ENCODE peak calls at places on chromosomes 6 and 20, in six cellular contexts. One of them, this sample, is unnamed.

GRCh38 chr20:41172296-41173140 is 35.2 kb downstream of the PLCG1 start:
- DNase-seq in HCT116: no peak
- DNase-seq in GM12878: no peak
- DNase-seq in HepG2: no peak
- DNase-seq in H1: no peak
- DNase-seq in NT2/D1: no peak
- DNase-seq in this sample: no peak

GRCh38 chr6:156820089-156820798 is 43.1 kb downstream of the ARID1B start:
- DNase-seq in HCT116: no peak
- DNase-seq in GM12878: no peak
- DNase-seq in HepG2: no peak
- DNase-seq in H1: no peak
- DNase-seq in NT2/D1: peak
- DNase-seq in this sample: no peak

GRCh38 chr20:18727032-18727508 is 86.5 kb upstream of the SCP2D1 start:
- DNase-seq in HCT116: no peak
- DNase-seq in GM12878: no peak
- DNase-seq in HepG2: no peak
- DNase-seq in H1: no peak
- DNase-seq in NT2/D1: no peak
- DNase-seq in this sample: no peak

GRCh38 chr6:162237331-162237730 is 490.2 kb downstream of the PRKN start:
- DNase-seq in HCT116: no peak
- DNase-seq in GM12878: no peak
- DNase-seq in HepG2: no peak
- DNase-seq in H1: no peak
- DNase-seq in NT2/D1: no peak
- DNase-seq in this sample: no peak

GRCh38 chr6:36358235-36358915 is 21.7 kb upstream of the BNIP5 start:
- DNase-seq in HCT116: no peak
- DNase-seq in GM12878: peak
- DNase-seq in HepG2: peak
- DNase-seq in H1: no peak
- DNase-seq in NT2/D1: no peak
- DNase-seq in this sample: no peak

GRCh38 chr6:167962717-167963116 is 34.8 kb upstream of the KIF25 start:
- DNase-seq in HCT116: no peak
- DNase-seq in GM12878: no peak
- DNase-seq in HepG2: no peak
- DNase-seq in H1: no peak
- DNase-seq in NT2/D1: no peak
- DNase-seq in this sample: no peak

GRCh38 chr20:8130840-8131526 is 1.1 kb upstream of the PLCB1 start:
- DNase-seq in HCT116: no peak
- DNase-seq in GM12878: no peak
- DNase-seq in HepG2: no peak
- DNase-seq in H1: no peak
- DNase-seq in NT2/D1: no peak
- DNase-seq in this sample: no peak

GRCh38 chr20:44745560-44746366 is at the start of gene KCNK15:
- DNase-seq in HCT116: no peak
- DNase-seq in GM12878: no peak
- DNase-seq in HepG2: no peak
- DNase-seq in H1: no peak
- DNase-seq in NT2/D1: no peak
- DNase-seq in this sample: peak

GRCh38 chr6:11392778-11393507 is 144.6 kb upstream of the TMEM170B start:
- DNase-seq in HCT116: no peak
- DNase-seq in GM12878: no peak
- DNase-seq in HepG2: peak
- DNase-seq in H1: no peak
- DNase-seq in NT2/D1: no peak
- DNase-seq in this sample: no peak

GRCh38 chr6:139970591-139970991 is 596.1 kb upstream of the CITED2 start:
- DNase-seq in HCT116: no peak
- DNase-seq in GM12878: no peak
- DNase-seq in HepG2: no peak
- DNase-seq in H1: no peak
- DNase-seq in NT2/D1: no peak
- DNase-seq in this sample: no peak

GRCh38 chr20:6819599-6819998 is 52.1 kb downstream of the BMP2 start:
- DNase-seq in HCT116: no peak
- DNase-seq in GM12878: no peak
- DNase-seq in HepG2: peak
- DNase-seq in H1: no peak
- DNase-seq in NT2/D1: no peak
- DNase-seq in this sample: no peak

GRCh38 chr20:31930758-31931157 is 21.1 kb downstream of the PDRG1 start:
- DNase-seq in HCT116: no peak
- DNase-seq in GM12878: no peak
- DNase-seq in HepG2: no peak
- DNase-seq in H1: no peak
- DNase-seq in NT2/D1: no peak
- DNase-seq in this sample: no peak

GRCh38 chr6:145063091-145063490 is 672.2 kb downstream of the EPM2A start:
- DNase-seq in HCT116: no peak
- DNase-seq in GM12878: no peak
- DNase-seq in HepG2: no peak
- DNase-seq in H1: no peak
- DNase-seq in NT2/D1: no peak
- DNase-seq in this sample: no peak

GRCh38 chr6:36054965-36055364 is 27.4 kb downstream of the MAPK14 start:
- DNase-seq in HCT116: no peak
- DNase-seq in GM12878: no peak
- DNase-seq in HepG2: no peak
- DNase-seq in H1: no peak
- DNase-seq in NT2/D1: no peak
- DNase-seq in this sample: no peak

GRCh38 chr6:128168244-128168643 is 267.4 kb upstream of the THEMIS start:
- DNase-seq in HCT116: no peak
- DNase-seq in GM12878: no peak
- DNase-seq in HepG2: peak
- DNase-seq in H1: no peak
- DNase-seq in NT2/D1: no peak
- DNase-seq in this sample: no peak

GRCh38 chr6:108697646-108698161 is 137.0 kb downstream of the FOXO3 start:
- DNase-seq in HCT116: no peak
- DNase-seq in GM12878: no peak
- DNase-seq in HepG2: no peak
- DNase-seq in H1: no peak
- DNase-seq in NT2/D1: no peak
- DNase-seq in this sample: no peak

GRCh38 chr20:53208110-53208908 is 236.2 kb downstream of the TSHZ2 start:
- DNase-seq in HCT116: no peak
- DNase-seq in GM12878: no peak
- DNase-seq in HepG2: no peak
- DNase-seq in H1: no peak
- DNase-seq in NT2/D1: peak
- DNase-seq in this sample: peak

GRCh38 chr6:150068786-150069648 is at the start of gene ULBP3:
- DNase-seq in HCT116: peak
- DNase-seq in GM12878: no peak
- DNase-seq in HepG2: peak
- DNase-seq in H1: peak
- DNase-seq in NT2/D1: peak
- DNase-seq in this sample: peak

GRCh38 chr6:10518461-10519216 is 2.5 kb upstream of the GCNT2 start:
- DNase-seq in HCT116: no peak
- DNase-seq in GM12878: no peak
- DNase-seq in HepG2: peak
- DNase-seq in H1: no peak
- DNase-seq in NT2/D1: no peak
- DNase-seq in this sample: peak

GRCh38 chr6:166955865-166956443 is 396 bp downstream of the RNASET2 start:
- DNase-seq in HCT116: no peak
- DNase-seq in GM12878: no peak
- DNase-seq in HepG2: no peak
- DNase-seq in H1: no peak
- DNase-seq in NT2/D1: peak
- DNase-seq in this sample: no peak

GRCh38 chr6:73955800-73956199 is 259.8 kb downstream of the CD109 start:
- DNase-seq in HCT116: no peak
- DNase-seq in GM12878: no peak
- DNase-seq in HepG2: no peak
- DNase-seq in H1: no peak
- DNase-seq in NT2/D1: no peak
- DNase-seq in this sample: no peak

GRCh38 chr6:112936476-112936875 is 589.3 kb downstream of the RFPL4B start:
- DNase-seq in HCT116: no peak
- DNase-seq in GM12878: no peak
- DNase-seq in HepG2: no peak
- DNase-seq in H1: no peak
- DNase-seq in NT2/D1: no peak
- DNase-seq in this sample: no peak

GRCh38 chr6:108755257-108756240 is 92.7 kb upstream of the ARMC2 start:
- DNase-seq in HCT116: no peak
- DNase-seq in GM12878: no peak
- DNase-seq in HepG2: no peak
- DNase-seq in H1: no peak
- DNase-seq in NT2/D1: no peak
- DNase-seq in this sample: no peak

GRCh38 chr6:4404410-4404809 is 269.0 kb upstream of the ECI2 start:
- DNase-seq in HCT116: no peak
- DNase-seq in GM12878: no peak
- DNase-seq in HepG2: no peak
- DNase-seq in H1: no peak
- DNase-seq in NT2/D1: no peak
- DNase-seq in this sample: no peak

GRCh38 chr6:22102671-22103070 is 194.2 kb downstream of the PRL start:
- DNase-seq in HCT116: no peak
- DNase-seq in GM12878: peak
- DNase-seq in HepG2: no peak
- DNase-seq in H1: no peak
- DNase-seq in NT2/D1: no peak
- DNase-seq in this sample: no peak

GRCh38 chr6:119351005-119351394 is 1.4 kb upstream of the MAN1A1 start:
- DNase-seq in HCT116: peak
- DNase-seq in GM12878: no peak
- DNase-seq in HepG2: no peak
- DNase-seq in H1: no peak
- DNase-seq in NT2/D1: no peak
- DNase-seq in this sample: peak

GRCh38 chr6:109736273-109737031 is 45.4 kb downstream of the FIG4 start:
- DNase-seq in HCT116: no peak
- DNase-seq in GM12878: no peak
- DNase-seq in HepG2: no peak
- DNase-seq in H1: no peak
- DNase-seq in NT2/D1: peak
- DNase-seq in this sample: no peak

GRCh38 chr6:100376103-100376502 is 88.6 kb downstream of the SIM1 start:
- DNase-seq in HCT116: no peak
- DNase-seq in GM12878: no peak
- DNase-seq in HepG2: no peak
- DNase-seq in H1: no peak
- DNase-seq in NT2/D1: no peak
- DNase-seq in this sample: no peak

GRCh38 chr6:55034752-55035151 is 139.6 kb upstream of the HCRTR2 start:
- DNase-seq in HCT116: no peak
- DNase-seq in GM12878: no peak
- DNase-seq in HepG2: no peak
- DNase-seq in H1: no peak
- DNase-seq in NT2/D1: no peak
- DNase-seq in this sample: no peak

GRCh38 chr6:137995371-137995770 is 111.8 kb downstream of the PERP start:
- DNase-seq in HCT116: no peak
- DNase-seq in GM12878: no peak
- DNase-seq in HepG2: no peak
- DNase-seq in H1: no peak
- DNase-seq in NT2/D1: no peak
- DNase-seq in this sample: no peak

DNA sequence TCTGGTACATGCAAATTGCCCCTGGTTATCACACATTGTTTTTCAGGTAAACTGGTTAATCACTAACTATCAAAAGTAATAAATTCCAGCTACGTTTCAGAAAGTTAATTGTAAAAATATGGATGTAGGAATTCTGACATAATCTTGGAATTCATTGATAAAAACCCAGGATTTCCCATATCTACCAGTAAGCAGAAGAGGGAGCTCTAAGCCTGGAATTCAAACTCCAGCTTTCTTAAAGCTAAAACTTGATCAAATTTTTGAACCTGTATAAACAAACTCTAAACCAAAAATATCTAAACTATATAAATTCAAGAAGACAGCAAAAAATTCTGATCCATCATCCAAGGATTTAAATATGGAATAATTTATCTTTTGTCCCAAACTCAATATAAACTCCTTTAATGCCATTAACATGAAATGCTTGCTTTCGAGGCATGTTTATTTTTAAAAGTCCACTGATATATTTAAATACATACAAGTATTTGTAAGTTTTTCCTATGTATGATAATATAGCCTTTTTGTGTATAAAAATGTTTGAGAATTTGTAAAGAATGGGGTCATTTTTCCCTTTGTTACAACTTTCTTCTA is 91.5 kb upstream of the RNF217 start:
- DNase-seq in HCT116: peak
- DNase-seq in GM12878: no peak
- DNase-seq in HepG2: peak
- DNase-seq in H1: no peak
- DNase-seq in NT2/D1: no peak
- DNase-seq in this sample: peak
- TF ChIP-seq ZNF274 in HCT116: no peak
- TF ChIP-seq ZNF274 in GM12878: no peak
- TF ChIP-seq ZNF274 in HepG2: no peak
- TF ChIP-seq ZNF274 in H1: no peak
- TF ChIP-seq ZNF274 in NT2/D1: no peak
- TF ChIP-seq ZNF274 in this sample: no peak

DNA sequence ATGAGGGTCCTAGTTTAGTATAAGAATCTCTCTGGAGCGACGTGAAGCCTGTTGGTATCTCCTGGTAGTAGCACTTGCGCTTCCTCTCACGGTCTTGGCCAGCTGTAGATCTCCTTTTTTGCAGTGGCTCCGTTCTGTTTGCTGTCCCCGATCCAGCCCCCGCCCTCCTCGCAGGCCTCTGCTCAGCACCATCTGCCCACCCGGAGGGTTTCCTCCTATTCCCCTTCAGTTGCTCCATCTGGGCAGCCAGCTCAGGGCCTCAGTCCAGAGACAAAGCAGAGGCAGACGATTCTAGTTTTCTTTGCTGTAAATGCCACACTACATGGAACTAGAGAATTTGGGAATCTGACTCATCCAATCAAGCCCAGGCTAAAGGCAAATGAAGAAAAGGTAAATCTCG is 126.6 kb downstream of the TIAM2 start:
- DNase-seq in HCT116: no peak
- DNase-seq in GM12878: no peak
- DNase-seq in HepG2: no peak
- DNase-seq in H1: no peak
- DNase-seq in NT2/D1: no peak
- DNase-seq in this sample: no peak
- TF ChIP-seq ZNF274 in HCT116: no peak
- TF ChIP-seq ZNF274 in GM12878: no peak
- TF ChIP-seq ZNF274 in HepG2: no peak
- TF ChIP-seq ZNF274 in H1: no peak
- TF ChIP-seq ZNF274 in NT2/D1: no peak
- TF ChIP-seq ZNF274 in this sample: no peak

GRCh38 chr6:134379086-134379485 is 61.2 kb upstream of the SGK1 start:
- DNase-seq in HCT116: peak
- DNase-seq in GM12878: peak
- DNase-seq in HepG2: no peak
- DNase-seq in H1: peak
- DNase-seq in NT2/D1: no peak
- DNase-seq in this sample: no peak
- TF ChIP-seq ZNF274 in HCT116: no peak
- TF ChIP-seq ZNF274 in GM12878: no peak
- TF ChIP-seq ZNF274 in HepG2: no peak
- TF ChIP-seq ZNF274 in H1: no peak
- TF ChIP-seq ZNF274 in NT2/D1: no peak
- TF ChIP-seq ZNF274 in this sample: no peak

GRCh38 chr20:4040283-4041179 is 25.2 kb upstream of the RNF24 start:
- DNase-seq in HCT116: no peak
- DNase-seq in GM12878: no peak
- DNase-seq in HepG2: no peak
- DNase-seq in H1: no peak
- DNase-seq in NT2/D1: no peak
- DNase-seq in this sample: no peak
- TF ChIP-seq ZNF274 in HCT116: no peak
- TF ChIP-seq ZNF274 in GM12878: no peak
- TF ChIP-seq ZNF274 in HepG2: no peak
- TF ChIP-seq ZNF274 in H1: no peak
- TF ChIP-seq ZNF274 in NT2/D1: no peak
- TF ChIP-seq ZNF274 in this sample: no peak